ENCODE peak calls at places on chromosome 6, in nine cellular contexts. H is IMR-90, J is H1, Q is neural progenitor cell, L is K562, S is fibroblast of lung, Z is GM23248, N is PC-3, M is mesendoderm. O is an unnamed sample.

GRCh38 chr6:10511477-10511876 is 9.7 kb upstream of the GCNT2 start:
- DNase-seq in N (peak; percentile 53), S (no peak), L (no peak), J (no peak), Z (peak; percentile 4), H (no peak), M (no peak), Q (no peak), O (peak; percentile 34)

GRCh38 chr6:169428532-169428931 is 174.9 kb upstream of the THBS2 start:
- DNase-seq in H (no peak), M (peak; percentile 42), Q (peak; percentile 18), N (no peak), J (no peak), Z (peak; percentile 34), S (peak; percentile 13), L (no peak), O (no peak)

GRCh38 chr6:132708771-132709170 is 5.1 kb downstream of the VNN1 start:
- DNase-seq in Z (no peak), L (no peak), Q (no peak), M (peak; percentile 19), S (no peak), J (no peak), H (peak; percentile 10), N (no peak), O (no peak)

GRCh38 chr6:66522864-66523263 is 815.8 kb upstream of the EYS start:
- DNase-seq in N (no peak), Z (no peak), L (no peak), S (no peak), Q (no peak), J (no peak), M (no peak), H (no peak), O (no peak)

GRCh38 chr6:11618533-11618932 is 81.0 kb downstream of the TMEM170B start:
- DNase-seq in S (no peak), N (peak; percentile 56), J (no peak), L (no peak), M (peak; percentile 53), Q (no peak), Z (peak; percentile 26), H (peak; percentile 49), O (peak; percentile 76)

GRCh38 chr6:105810105-105810921 is 275.8 kb upstream of the PRDM1 start:
- DNase-seq in J (no peak), H (peak; percentile 91), Z (peak; percentile 93), S (peak; percentile 91), Q (no peak), L (peak; percentile 82), N (peak; percentile 90), M (peak; percentile 93), O (no peak)

GRCh38 chr6:75483136-75483952 is 10.3 kb downstream of the FILIP1 start:
- DNase-seq in Q (no peak), M (no peak), J (no peak), L (no peak), H (no peak), S (no peak), Z (no peak), N (no peak), O (no peak)

GRCh38 chr6:45931254-45931653 is 84.4 kb downstream of the CLIC5 start:
- DNase-seq in Z (no peak), N (no peak), Q (no peak), S (no peak), L (no peak), J (no peak), H (no peak), M (no peak), O (no peak)

GRCh38 chr6:22239261-22239660 is 57.6 kb downstream of the PRL start:
- DNase-seq in M (no peak), S (peak; percentile 79), Q (no peak), Z (no peak), H (no peak), N (no peak), L (no peak), J (no peak), O (no peak)

GRCh38 chr6:3721810-3722209 is 29.7 kb downstream of the PXDC1 start:
- DNase-seq in Z (no peak), S (no peak), L (no peak), M (no peak), N (no peak), J (no peak), Q (no peak), H (no peak), O (no peak)

GRCh38 chr6:32148722-32149576 is 2.8 kb downstream of the PRRT1 start:
- DNase-seq in M (peak; percentile 56), H (no peak), Q (peak; percentile 70), L (peak; percentile 47), J (peak; percentile 90), S (peak; percentile 47), Z (peak; percentile 27), N (no peak), O (peak; percentile 44)

GRCh38 chr6:159766923-159767322 is 5.1 kb downstream of the ACAT2 start:
- DNase-seq in Z (peak; percentile 12), N (no peak), Q (no peak), L (no peak), J (no peak), M (no peak), S (no peak), H (peak; percentile 72), O (no peak)

GRCh38 chr6:11217360-11218076 is 14.9 kb downstream of the NEDD9 start:
- DNase-seq in L (no peak), J (no peak), N (peak; percentile 63), Q (no peak), S (no peak), M (peak; percentile 64), H (no peak), Z (no peak), O (no peak)

GRCh38 chr6:33785766-33786165 is 3.2 kb downstream of the LEMD2 start:
- DNase-seq in Z (peak; percentile 97), N (peak; percentile 31), H (peak; percentile 50), Q (no peak), M (peak; percentile 57), S (no peak), L (no peak), J (no peak), O (no peak)

GRCh38 chr6:33787954-33788693 is 806 bp downstream of the LEMD2 start:
- DNase-seq in L (peak; percentile 83), Z (peak; percentile 89), J (no peak), S (peak; percentile 83), Q (peak; percentile 54), M (peak; percentile 82), N (peak; percentile 56), H (peak; percentile 79), O (peak; percentile 83)

GRCh38 chr6:33787336-33787953 is 1.5 kb downstream of the LEMD2 start:
- DNase-seq in N (peak; percentile 47), J (no peak), M (peak; percentile 72), Z (peak; percentile 80), H (peak; percentile 41), S (peak; percentile 14), L (peak; percentile 34), Q (no peak), O (no peak)

GRCh38 chr6:33784787-33785186 is 4.1 kb downstream of the LEMD2 start:
- DNase-seq in L (no peak), M (no peak), J (no peak), Q (no peak), Z (no peak), N (no peak), H (no peak), S (no peak), O (no peak)

DNA sequence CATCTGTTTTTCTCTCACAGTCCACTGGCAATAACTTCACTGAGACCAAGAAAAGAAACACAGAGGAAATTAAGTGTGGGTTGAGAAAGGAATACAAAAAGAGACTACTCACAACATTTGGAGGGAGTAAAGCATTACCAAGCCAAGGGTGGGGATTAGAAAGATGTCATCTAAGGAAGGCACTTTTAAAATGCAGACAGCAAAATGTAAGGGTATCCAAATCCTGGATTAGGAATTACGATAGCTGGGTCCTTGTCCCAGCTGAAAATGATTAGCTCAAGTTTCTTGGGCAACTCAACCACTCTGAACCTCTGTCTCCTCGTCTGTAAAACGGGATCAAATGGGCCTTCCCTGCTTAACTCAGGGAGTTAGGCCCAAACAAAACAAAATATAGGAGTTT is 2.2 kb downstream of the LEMD2 start:
- DNase-seq in Z (peak; percentile 37), M (no peak), H (no peak), N (no peak), L (no peak), Q (no peak), J (no peak), S (no peak), O (no peak)
- H3K9ac ChIP-seq in Z (peak overlapping the region; percentile 93), M (peak overlapping the region; percentile 92), H (peak overlapping the region; percentile 25), N (no peak overlapping the region), L (no peak overlapping the region), Q (no peak overlapping the region), J (peak overlapping the region; percentile 19), S (no peak overlapping the region), O (peak overlapping the region; percentile 16)

DNA sequence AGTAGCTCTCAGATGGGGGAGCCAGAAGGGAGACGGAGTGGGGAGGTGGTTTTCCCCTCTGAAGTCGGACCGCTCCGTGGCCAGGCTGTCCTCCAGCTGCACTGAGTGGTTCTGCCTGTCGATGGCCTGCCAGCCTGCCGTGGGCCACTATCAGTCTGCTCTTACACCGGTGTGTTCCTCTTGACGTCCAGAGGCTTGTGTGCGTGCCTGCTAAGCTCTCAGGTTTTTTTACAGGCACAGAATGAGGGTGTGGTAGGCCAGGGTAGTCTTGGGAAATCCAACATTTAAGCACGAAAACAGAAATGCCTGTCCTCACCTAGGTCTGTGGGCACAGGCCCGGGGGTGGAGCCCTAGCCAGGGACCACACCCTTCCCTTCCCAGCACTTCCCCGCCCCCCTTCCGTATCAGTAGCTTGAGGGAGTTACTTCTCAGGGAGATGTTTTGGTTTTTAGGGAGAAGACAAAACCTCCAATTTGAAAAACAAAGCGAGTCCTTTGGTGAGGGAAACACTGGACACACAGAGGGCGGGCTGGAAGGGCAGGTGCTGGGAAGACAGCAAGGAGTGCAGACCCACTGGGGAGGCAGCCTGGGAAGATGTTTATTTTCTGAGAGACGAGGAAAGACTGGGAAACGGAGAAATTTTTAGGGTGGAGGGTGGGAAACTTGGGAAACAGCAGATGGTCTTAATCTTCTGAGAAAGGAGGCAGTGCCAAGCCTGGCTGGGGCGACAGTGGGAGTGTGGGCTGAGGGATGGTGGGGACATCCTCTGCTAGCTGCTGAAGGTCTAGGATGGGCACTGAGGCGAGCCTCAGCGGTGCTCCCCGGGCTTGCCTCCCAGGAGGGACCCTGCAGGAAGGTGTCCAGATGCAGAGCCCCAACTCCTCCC is 106.5 kb downstream of the LY86 start:
- DNase-seq in J (peak; percentile 70), M (no peak), H (no peak), Q (no peak), N (no peak), L (peak; percentile 37), S (peak; percentile 30), Z (peak; percentile 40), O (no peak)
- H3K9ac ChIP-seq in J (no peak overlapping the region), M (no peak overlapping the region), H (no peak overlapping the region), Q (no peak overlapping the region), N (no peak overlapping the region), L (peak overlapping the region; percentile 89), S (no peak overlapping the region), Z (peak overlapping the region; percentile 25), O (no peak overlapping the region)

GRCh38 chr6:83092756-83093399 is 25.4 kb downstream of the DOP1A start:
- DNase-seq in H (peak; percentile 78), Z (peak; percentile 29), S (peak; percentile 67), N (no peak), J (no peak), M (no peak), L (no peak), Q (no peak), O (no peak)
- H3K9ac ChIP-seq in H (no peak overlapping the region), Z (no peak overlapping the region), S (no peak overlapping the region), N (no peak overlapping the region), J (no peak overlapping the region), M (no peak overlapping the region), L (no peak overlapping the region), Q (no peak overlapping the region), O (no peak overlapping the region)

DNA sequence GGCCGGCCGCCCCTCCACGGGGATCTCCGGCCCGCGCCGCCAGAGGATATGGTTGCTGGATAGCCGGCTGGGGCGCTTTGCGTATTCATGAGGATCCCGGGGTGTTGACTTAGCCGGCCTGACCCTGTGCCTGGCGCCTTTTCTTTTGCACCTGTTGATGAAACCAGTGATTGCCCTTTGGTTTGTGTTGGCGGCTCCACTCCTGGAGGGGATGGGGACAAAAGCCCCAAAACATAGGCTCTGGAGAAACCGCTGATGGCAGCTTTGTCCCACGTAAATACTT is 575 bp downstream of the SYNJ2 start:
- DNase-seq in Q (peak; percentile 74), L (no peak), S (peak; percentile 42), H (no peak), M (peak; percentile 77), N (no peak), Z (peak; percentile 74), J (peak; percentile 76), O (no peak)
- H3K9ac ChIP-seq in Q (no peak overlapping the region), L (peak overlapping the region; percentile 98), S (peak overlapping the region; percentile 96), H (peak overlapping the region; percentile 83), M (peak overlapping the region; percentile 74), N (peak overlapping the region; percentile 92), Z (peak overlapping the region; percentile 89), J (peak overlapping the region; percentile 57), O (peak overlapping the region; percentile 57)

O was measured in Karpas-422.